ENCODE peak calls at places on chromosomes 12 and 14, in four cellular contexts. A is retina, B is GM10248, O is Calu3. I is an unnamed sample.

GRCh38 chr14:69573205-69573840 is 1.3 kb downstream of the CCDC177 start:
- DNase-seq in A (no peak), B (no peak), O (no peak), I (no peak)

GRCh38 chr12:92899388-92900001 is 29.6 kb downstream of the EEA1 start:
- DNase-seq in A (no peak), B (no peak), O (no peak), I (no peak)

GRCh38 chr14:73188501-73188903 is 48.8 kb upstream of the PAPLN start:
- DNase-seq in A (no peak), B (no peak), O (no peak), I (no peak)

GRCh38 chr14:104676694-104677505 is 12.5 kb upstream of the INF2 start:
- DNase-seq in A (peak), B (peak), O (no peak), I (no peak)

GRCh38 chr12:80189241-80189640 is 89.9 kb downstream of the OTOGL start:
- DNase-seq in A (no peak), B (no peak), O (no peak), I (no peak)

GRCh38 chr14:74402264-74403251 is 23.5 kb downstream of the SYNDIG1L start:
- DNase-seq in A (no peak), B (no peak), O (no peak), I (peak)

GRCh38 chr12:102484017-102484731 is 3.8 kb upstream of the IGF1 start:
- DNase-seq in A (peak), B (peak), O (peak), I (peak)

GRCh38 chr12:117968826-117969659 is at the start of gene KSR2:
- DNase-seq in A (peak), B (peak), O (peak), I (peak)

GRCh38 chr12:87266305-87266704 is 762.9 kb downstream of the C12orf50 start:
- DNase-seq in A (no peak), B (no peak), O (no peak), I (peak)